ENCODE peak calls at places on chromosome 10, in seven cellular contexts. I is HCT116, O is stomach, D is suprapubic skin, X is vagina, R is GM23338, P is K562. B is an unnamed sample.

GRCh38 chr10:102620615-102621417 is 23.5 kb upstream of the TRIM8 start:
- DNase-seq in D (no peak), O (no peak), X (no peak), P (no peak), R (no peak), I (no peak), B (no peak)

GRCh38 chr10:76583711-76584161 is 1053.9 kb downstream of the KCNMA1 start:
- DNase-seq in O (no peak), D (no peak), I (no peak), R (peak; percentile 41), P (no peak), X (no peak), B (no peak)

GRCh38 chr10:12766222-12766621 is 235.3 kb downstream of the CCDC3 start:
- DNase-seq in O (no peak), P (no peak), I (no peak), X (no peak), D (no peak), R (peak; percentile 51), B (no peak)

GRCh38 chr10:87658858-87659555 is 671 bp upstream of the PAPSS2 start:
- DNase-seq in I (no peak), O (peak; percentile 25), X (no peak), R (peak; percentile 84), D (no peak), P (no peak), B (no peak)

GRCh38 chr10:102612964-102613275 is 31.4 kb upstream of the TRIM8 start:
- DNase-seq in P (no peak), O (no peak), I (no peak), D (no peak), X (no peak), R (no peak), B (no peak)

GRCh38 chr10:99872367-99873162 is 90.1 kb downstream of the ABCC2 start:
- DNase-seq in R (no peak), X (no peak), P (no peak), I (no peak), D (no peak), O (no peak), B (no peak)

GRCh38 chr10:42985436-42986316 is 91.2 kb upstream of the RET start:
- DNase-seq in R (no peak), P (no peak), O (peak; percentile 21), D (peak; percentile 48), X (peak; percentile 87), I (no peak), B (peak; percentile 79)

GRCh38 chr10:86651631-86652331 is 2.6 kb upstream of the OPN4 start:
- DNase-seq in O (peak; percentile 16), R (no peak), X (no peak), I (no peak), D (peak; percentile 44), P (no peak), B (no peak)

GRCh38 chr10:955127-955819 is 23.8 kb upstream of the LARP4B start:
- DNase-seq in X (no peak), D (no peak), R (no peak), O (no peak), P (no peak), I (no peak), B (no peak)

GRCh38 chr10:61993676-61994401 is 92.3 kb downstream of the ARID5B start:
- DNase-seq in R (no peak), I (no peak), P (no peak), O (no peak), D (no peak), X (no peak), B (no peak)

GRCh38 chr10:102545997-102546396 is 42.2 kb downstream of the SUFU start:
- DNase-seq in R (no peak), X (no peak), P (no peak), D (no peak), O (no peak), I (no peak), B (no peak)

GRCh38 chr10:79321494-79321882 is 25.8 kb upstream of the PPIF start:
- DNase-seq in I (no peak), X (no peak), D (no peak), P (no peak), O (no peak), R (no peak), B (no peak)

GRCh38 chr10:17910144-17910789 is 41.5 kb upstream of the SLC39A12 start:
- DNase-seq in D (no peak), R (peak; percentile 81), P (no peak), X (no peak), O (no peak), I (peak; percentile 46), B (no peak)

GRCh38 chr10:16867990-16868389 is 50.8 kb upstream of the RSU1 start:
- DNase-seq in I (no peak), X (no peak), P (no peak), O (no peak), D (no peak), R (peak; percentile 29), B (no peak)

GRCh38 chr10:88012627-88013026 is 149.2 kb downstream of the PTEN start:
- DNase-seq in I (no peak), D (no peak), P (no peak), O (no peak), R (no peak), X (no peak), B (no peak)

DNA sequence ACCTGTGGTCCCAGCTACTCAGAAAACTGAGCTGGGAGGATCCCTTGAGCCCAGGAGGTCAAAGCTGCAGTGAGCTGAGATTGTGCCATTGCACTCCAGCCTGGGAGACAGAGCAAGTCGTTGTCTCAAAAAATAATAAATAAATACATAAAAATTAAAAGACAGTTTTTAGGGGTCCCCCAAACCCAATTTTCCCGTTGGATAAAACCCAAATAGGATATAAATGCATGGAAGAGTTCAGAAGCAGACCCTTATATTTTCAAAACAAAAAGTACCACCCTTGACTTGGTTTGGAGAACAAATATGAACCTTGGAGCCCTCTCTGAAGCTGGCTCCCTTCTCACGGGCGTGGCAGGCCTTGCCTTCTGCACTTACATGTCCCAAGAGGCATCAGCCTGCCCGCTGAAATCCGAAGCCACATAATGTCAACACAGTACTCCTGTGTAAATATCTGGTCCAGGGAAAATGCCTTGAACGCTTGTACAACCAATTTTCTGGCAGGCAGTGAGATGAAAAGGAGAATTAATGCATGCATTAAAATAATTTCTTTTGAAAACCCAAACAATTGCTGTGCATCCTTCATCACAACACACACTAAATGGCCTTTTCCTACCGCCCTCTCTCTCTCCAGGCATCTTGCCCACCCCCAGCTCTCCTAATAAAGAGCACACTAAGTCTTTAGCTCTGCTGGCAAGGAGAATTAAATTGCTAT is 46.4 kb upstream of the PARD3 start:
- DNase-seq in P (no peak), R (no peak), D (no peak), X (no peak), O (peak; percentile 56), I (no peak), B (no peak)
- H3K4me1 ChIP-seq in P (no peaks in the 10 kb centered on the region), R (peaks cover 22% of the 10 kb centered on the region), D (peaks cover 27% of the 10 kb centered on the region), X (peaks cover 44% of the 10 kb centered on the region), O (peaks cover 40% of the 10 kb centered on the region), I (peaks cover 2% of the 10 kb centered on the region), B (peaks cover 4% of the 10 kb centered on the region)

GRCh38 chr10:96708456-96708855 is 11.9 kb downstream of the PIK3AP1 start:
- DNase-seq in R (no peak), P (no peak), I (no peak), X (no peak), O (no peak), D (no peak), B (no peak)
- TF ChIP-seq POLR2AphosphoS5 in R (no peak), P (no peak), I (no peak), X (no peak), O (no peak), D (no peak), B (no peak)

GRCh38 chr10:55163388-55163972 is 362.4 kb upstream of the PCDH15 start:
- DNase-seq in O (no peak), R (no peak), P (no peak), X (no peak), I (no peak), D (no peak), B (no peak)
- H3K27ac ChIP-seq in O (no peak overlapping the region), R (no peak overlapping the region), P (no peak overlapping the region), X (no peak overlapping the region), I (no peak overlapping the region), D (no peak overlapping the region), B (no peak overlapping the region)

DNA sequence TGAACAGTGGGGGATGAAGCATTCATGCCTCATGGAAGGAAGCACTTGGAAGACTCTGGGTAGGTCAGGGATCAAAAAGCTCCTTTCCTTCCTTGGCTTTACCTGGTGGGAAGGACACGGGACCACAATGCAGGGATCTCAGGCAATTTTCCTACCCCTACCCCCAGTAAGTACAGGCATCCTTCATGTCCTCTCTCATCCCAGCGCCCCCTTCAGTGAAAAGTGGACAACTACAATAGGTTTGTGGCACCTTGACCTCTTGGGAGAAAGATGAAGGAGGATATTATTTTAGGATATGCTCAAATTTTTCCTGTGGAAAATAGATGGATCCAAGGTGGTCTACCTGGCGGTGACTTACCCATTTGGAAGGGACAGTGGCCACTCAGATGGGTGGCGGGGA is 16.5 kb downstream of the AFAP1L2 start:
- DNase-seq in P (no peak), R (peak; percentile 65), D (no peak), O (no peak), I (no peak), X (no peak), B (no peak)
- H3K4me1 ChIP-seq in P (no peaks in the 10 kb centered on the region), R (no peaks in the 10 kb centered on the region), D (peaks cover 9% of the 10 kb centered on the region), O (peaks cover 19% of the 10 kb centered on the region), I (peaks cover 19% of the 10 kb centered on the region), X (peaks cover 34% of the 10 kb centered on the region), B (peaks cover 54% of the 10 kb centered on the region)

GRCh38 chr10:50560370-50560769 is 63.4 kb downstream of the SGMS1 start:
- DNase-seq in I (no peak), X (no peak), P (no peak), D (no peak), R (no peak), O (no peak), B (no peak)

GRCh38 chr10:50563906-50564305 is 59.9 kb downstream of the SGMS1 start:
- DNase-seq in P (no peak), D (no peak), X (no peak), O (no peak), R (peak; percentile 73), I (no peak), B (no peak)

GRCh38 chr10:50561816-50562215 is 61.9 kb downstream of the SGMS1 start:
- DNase-seq in X (no peak), O (no peak), D (no peak), I (no peak), R (peak; percentile 65), P (peak; percentile 53), B (no peak)

GRCh38 chr10:50558368-50558767 is 65.4 kb downstream of the SGMS1 start:
- DNase-seq in P (no peak), O (no peak), I (no peak), D (no peak), X (no peak), R (no peak), B (no peak)

GRCh38 chr10:50561266-50561665 is 62.5 kb downstream of the SGMS1 start:
- DNase-seq in O (no peak), I (no peak), D (no peak), X (no peak), P (no peak), R (no peak), B (no peak)
- TF ChIP-seq POLR2AphosphoS5 in O (peak; percentile 74), I (no peak), D (peak; percentile 3), X (no peak), P (no peak), R (no peak), B (peak; percentile 61)

DNA sequence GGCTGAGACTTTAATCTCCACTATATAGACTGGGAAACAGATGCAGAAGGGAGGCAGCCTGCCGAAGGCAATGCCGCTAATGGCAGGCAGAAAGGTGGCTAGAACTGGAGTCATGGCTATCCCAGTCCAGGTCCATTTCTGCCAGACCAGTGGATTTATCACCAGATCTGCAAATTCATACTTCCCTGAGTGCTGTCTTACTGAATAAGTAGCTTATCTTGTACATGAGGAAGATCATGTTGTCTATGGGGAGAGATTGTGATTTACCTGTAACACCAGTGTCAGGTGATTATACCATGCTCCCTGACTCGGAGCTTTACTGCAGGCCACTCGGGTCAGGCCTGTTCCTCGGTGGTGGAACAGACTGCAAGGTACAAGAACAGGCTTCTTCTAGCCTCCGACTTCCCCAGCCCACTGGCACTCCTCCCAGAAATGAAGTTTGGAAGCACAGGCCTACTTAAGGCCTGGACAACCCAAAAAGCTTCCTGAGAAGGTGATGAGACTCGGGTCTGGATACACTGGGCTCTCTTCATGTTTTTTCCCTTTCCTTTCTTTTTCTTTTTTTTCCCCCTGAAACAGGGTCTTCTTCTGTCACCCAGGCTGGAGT is 42.6 kb upstream of the DLG5 start:
- DNase-seq in I (no peak), X (no peak), O (no peak), D (no peak), R (no peak), P (no peak), B (no peak)
- H3K27ac ChIP-seq in I (no peak overlapping the region), X (peak overlapping the region; percentile 87), O (peak overlapping the region; percentile 46), D (no peak overlapping the region), R (no peak overlapping the region), P (peak overlapping the region; percentile 50), B (peak overlapping the region; percentile 94)